ENCODE peak calls at places on chromosomes 16 and 17, in four cellular contexts. Q, R, K and M are unnamed samples.

GRCh38 chr16:6125483-6126259 is 1028.1 kb upstream of the EEF2KMT start:
- DNase-seq in K (no peak), R (no peak), Q (no peak), M (no peak)

GRCh38 chr17:70109497-70109896 is 34.5 kb downstream of the KCNJ16 start:
- DNase-seq in Q (no peak), R (no peak), K (peak; percentile 64), M (no peak)

GRCh38 chr16:87947356-87948118 is 3.7 kb upstream of the BANP start:
- DNase-seq in R (no peak), Q (no peak), K (no peak), M (no peak)

GRCh38 chr17:33457477-33457876 is 164.4 kb upstream of the ASIC2 start:
- DNase-seq in Q (no peak), K (no peak), R (no peak), M (no peak)

GRCh38 chr16:16062023-16062932 is 112.9 kb downstream of the ABCC1 start:
- DNase-seq in K (no peak), R (no peak), Q (no peak), M (no peak)

GRCh38 chr17:81057079-81057730 is 22.3 kb downstream of the BAIAP2 start:
- DNase-seq in K (no peak), R (no peak), Q (peak; percentile 88), M (no peak)

GRCh38 chr17:57624390-57624789 is 120.7 kb downstream of the CCDC182 start:
- DNase-seq in Q (no peak), K (no peak), R (no peak), M (no peak)

GRCh38 chr16:5354645-5355044 is 257.1 kb upstream of the EEF2KMT start:
- DNase-seq in K (no peak), Q (no peak), R (no peak), M (no peak)

GRCh38 chr17:50062323-50063243 is 6.7 kb downstream of the ITGA3 start:
- DNase-seq in R (no peak), Q (no peak), K (peak; percentile 94), M (no peak)

GRCh38 chr17:16378631-16379282 is 2.1 kb upstream of the UBB start:
- DNase-seq in K (no peak), R (no peak), Q (no peak), M (no peak)

GRCh38 chr17:79933863-79934652 is 94.8 kb upstream of the CBX4 start:
- DNase-seq in R (no peak), K (no peak), Q (no peak), M (no peak)

GRCh38 chr16:67833035-67833417 is 9.1 kb upstream of the THAP11 start:
- DNase-seq in Q (no peak), K (no peak), R (no peak), M (no peak)

GRCh38 chr16:351804-352520 is 561 bp downstream of the AXIN1 start:
- DNase-seq in R (peak; percentile 8), Q (no peak), K (no peak), M (no peak)

GRCh38 chr16:68640972-68641371 is 4.1 kb upstream of the CDH3 start:
- DNase-seq in K (no peak), Q (no peak), R (no peak), M (no peak)

GRCh38 chr17:81821603-81822311 is 11.3 kb downstream of the MCRIP1 start:
- DNase-seq in R (no peak), K (peak; percentile 78), Q (peak; percentile 41), M (no peak)

GRCh38 chr17:9215465-9215864 is 194.2 kb downstream of the NTN1 start:
- DNase-seq in K (no peak), Q (no peak), R (no peak), M (no peak)

GRCh38 chr16:83779881-83780280 is 27.9 kb upstream of the HSBP1 start:
- DNase-seq in R (no peak), Q (no peak), K (no peak), M (no peak)

GRCh38 chr17:76139801-76140660 is 1.0 kb downstream of the FOXJ1 start:
- DNase-seq in K (no peak), R (peak; percentile 46), Q (no peak), M (no peak)

GRCh38 chr16:27727941-27728340 is 178.0 kb downstream of the KATNIP start:
- DNase-seq in Q (no peak), K (no peak), R (no peak), M (no peak)

GRCh38 chr17:4768281-4768680 is 3.4 kb upstream of the TM4SF5 start:
- DNase-seq in K (no peak), R (no peak), Q (no peak), M (no peak)

GRCh38 chr16:84607694-84608093 is 10.2 kb downstream of the COTL1 start:
- DNase-seq in Q (no peak), R (peak; percentile 20), K (no peak), M (no peak)

GRCh38 chr17:52930581-52930980 is 772.1 kb upstream of the CA10 start:
- DNase-seq in K (no peak), Q (no peak), R (no peak), M (no peak)

GRCh38 chr16:67995423-67995822 is 3.9 kb downstream of the DPEP2 start:
- DNase-seq in R (no peak), Q (no peak), K (no peak), M (no peak)

GRCh38 chr17:76493505-76494167 is 7.6 kb downstream of the RHBDF2 start:
- DNase-seq in K (no peak), R (no peak), Q (no peak), M (no peak)

GRCh38 chr17:40419559-40420331 is 2.0 kb upstream of the TOP2A start:
- DNase-seq in K (no peak), Q (no peak), R (no peak), M (no peak)

GRCh38 chr17:81173761-81174160 is 7.7 kb upstream of the AATK start:
- DNase-seq in R (no peak), K (no peak), Q (no peak), M (no peak)

GRCh38 chr16:89759742-89760366 is 38.5 kb downstream of the ZNF276 start:
- DNase-seq in R (no peak), Q (no peak), K (no peak), M (no peak)

GRCh38 chr16:89770367-89770766 is 46.1 kb downstream of the FANCA start:
- DNase-seq in Q (no peak), K (no peak), R (no peak), M (no peak)

GRCh38 chr16:89764711-89765201 is 43.4 kb downstream of the ZNF276 start:
- DNase-seq in Q (peak; percentile 49), K (peak; percentile 77), R (peak; percentile 39), M (peak; percentile 91)

GRCh38 chr16:89761304-89761922 is 40.1 kb downstream of the ZNF276 start:
- DNase-seq in K (no peak), Q (no peak), R (peak; percentile 44), M (no peak)

DNA sequence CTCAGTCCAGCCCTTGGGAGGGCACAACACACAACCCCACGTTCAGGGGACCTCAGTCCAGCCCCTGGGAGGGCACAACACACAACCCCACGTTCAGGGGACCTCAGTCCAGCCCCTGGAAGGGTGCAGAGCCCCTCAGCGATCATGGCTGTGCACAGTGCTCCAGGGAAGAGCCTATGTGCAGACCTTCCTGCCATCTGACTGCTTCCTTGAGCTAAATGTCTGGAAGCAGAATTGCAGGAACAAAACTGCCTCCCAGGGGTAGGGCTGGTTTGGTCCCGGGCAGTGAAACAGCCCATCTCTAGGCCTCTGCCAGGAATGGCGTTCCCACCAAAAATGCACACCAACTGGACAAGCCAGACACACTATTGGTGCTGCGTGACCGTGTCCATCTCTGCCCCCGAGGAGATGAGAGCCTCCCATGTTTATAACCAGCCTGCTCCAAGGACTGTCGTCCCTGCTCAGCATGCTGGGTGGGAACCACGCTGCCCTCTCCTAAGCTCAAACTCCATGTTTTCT is 44.0 kb downstream of the ZNF276 start:
- DNase-seq in K (no peak), R (no peak), Q (no peak), M (no peak)
- H3K4me1 ChIP-seq in K (no peaks in the 10 kb centered on the region), R (peaks cover 53% of the 10 kb centered on the region), Q (peaks cover 14% of the 10 kb centered on the region), M (peaks cover 50% of the 10 kb centered on the region)

GRCh38 chr16:12652924-12653323 is 150.8 kb downstream of the CPPED1 start:
- DNase-seq in Q (no peak), R (no peak), K (no peak), M (no peak)

GRCh38 chr16:12649356-12649755 is 154.3 kb downstream of the CPPED1 start:
- DNase-seq in R (no peak), K (no peak), Q (no peak), M (no peak)

GRCh38 chr16:12655530-12655929 is 148.2 kb downstream of the CPPED1 start:
- DNase-seq in K (no peak), R (no peak), Q (no peak), M (no peak)

GRCh38 chr16:12653820-12654392 is 149.8 kb downstream of the CPPED1 start:
- DNase-seq in R (no peak), Q (no peak), K (no peak), M (no peak)

DNA sequence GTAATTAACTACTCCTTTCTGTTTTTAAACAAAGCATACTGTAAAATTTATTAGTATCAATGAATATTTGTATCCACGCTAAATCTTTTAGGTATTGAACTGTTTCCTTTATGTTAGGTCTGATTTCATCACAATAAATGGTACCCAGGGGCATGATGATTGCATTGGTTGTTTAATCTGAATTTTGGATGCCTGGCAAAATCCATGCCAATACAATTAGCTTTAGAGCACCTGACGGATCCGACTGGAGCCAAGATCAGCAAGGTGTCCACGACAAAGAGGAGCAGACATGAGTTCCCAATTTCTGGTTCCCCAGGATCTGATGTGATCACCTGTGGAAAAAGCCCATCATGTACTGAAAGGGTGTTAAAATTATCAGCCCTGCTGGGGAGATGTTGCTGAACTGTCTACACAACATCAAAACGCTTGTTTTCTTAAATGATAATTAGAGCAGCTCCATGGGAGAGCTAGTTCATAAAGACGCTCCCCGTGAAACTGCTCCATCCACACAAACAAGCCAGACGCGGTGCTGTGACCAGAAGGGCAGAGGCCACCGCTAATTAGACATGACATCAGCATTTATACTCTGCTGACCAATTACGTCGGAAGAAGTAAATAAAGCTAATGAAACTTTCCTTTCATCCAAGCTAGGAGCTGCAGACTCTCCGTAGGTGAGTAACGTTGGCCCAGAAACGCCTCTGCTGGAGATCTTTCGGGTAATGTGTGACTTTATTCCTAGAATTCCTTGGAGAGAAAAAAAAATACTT is 151.7 kb downstream of the CPPED1 start:
- DNase-seq in R (no peak), Q (no peak), K (no peak), M (no peak)
- H3K4me1 ChIP-seq in R (peaks cover under 1% of the 10 kb centered on the region), Q (no peaks in the 10 kb centered on the region), K (no peaks in the 10 kb centered on the region), M (no peaks in the 10 kb centered on the region)

GRCh38 chr17:48546924-48547838 is 2.3 kb upstream of the HOXB2 start:
- DNase-seq in K (no peak), R (no peak), Q (no peak), M (no peak)
- H3K4me1 ChIP-seq in K (peaks cover 46% of the 10 kb centered on the region), R (peaks cover 49% of the 10 kb centered on the region), Q (peaks cover 4% of the 10 kb centered on the region), M (peaks cover 7% of the 10 kb centered on the region)

GRCh38 chr17:62966426-62967110 is 533 bp downstream of the TANC2 start:
- DNase-seq in K (no peak), Q (peak; percentile 19), R (no peak), M (no peak)
- H3K4me1 ChIP-seq in K (peaks cover 7% of the 10 kb centered on the region), Q (peaks cover 7% of the 10 kb centered on the region), R (peaks cover 22% of the 10 kb centered on the region), M (peaks cover 8% of the 10 kb centered on the region)